ENCODE peak calls at places on chromosomes 3 and 15, in six cellular contexts. One of them, this sample, is unnamed.

GRCh38 chr15:67520276-67520975 is 505 bp upstream of the C15orf61 start:
- DNase-seq in HT-29: no peak
- DNase-seq in activated CD4-positive, alpha-beta T cell treated with anti-CD3 and anti-CD28 coated beads, Interleukin-2, amount 10 ng/mL, durations not matched to agents 7 days and 5 days: no peak
- DNase-seq in tibial artery: no peak
- DNase-seq in NCI-H2029: no peak
- DNase-seq in SHP77 treated with DMSO at 0.1 percent for 48 hours: no peak
- DNase-seq in this sample: no peak

GRCh38 chr3:58299839-58300516 is 6.1 kb upstream of the RPP14 start:
- DNase-seq in HT-29: peak
- DNase-seq in activated CD4-positive, alpha-beta T cell treated with anti-CD3 and anti-CD28 coated beads, Interleukin-2, amount 10 ng/mL, durations not matched to agents 7 days and 5 days: no peak
- DNase-seq in tibial artery: no peak
- DNase-seq in NCI-H2029: no peak
- DNase-seq in SHP77 treated with DMSO at 0.1 percent for 48 hours: no peak
- DNase-seq in this sample: no peak

GRCh38 chr15:91306155-91306554 is 206.1 kb downstream of the SV2B start:
- DNase-seq in HT-29: no peak
- DNase-seq in activated CD4-positive, alpha-beta T cell treated with anti-CD3 and anti-CD28 coated beads, Interleukin-2, amount 10 ng/mL, durations not matched to agents 7 days and 5 days: no peak
- DNase-seq in tibial artery: no peak
- DNase-seq in NCI-H2029: no peak
- DNase-seq in SHP77 treated with DMSO at 0.1 percent for 48 hours: no peak
- DNase-seq in this sample: no peak

GRCh38 chr15:47968593-47968992 is 152.2 kb upstream of the SLC24A5 start:
- DNase-seq in HT-29: no peak
- DNase-seq in activated CD4-positive, alpha-beta T cell treated with anti-CD3 and anti-CD28 coated beads, Interleukin-2, amount 10 ng/mL, durations not matched to agents 7 days and 5 days: no peak
- DNase-seq in tibial artery: no peak
- DNase-seq in NCI-H2029: no peak
- DNase-seq in SHP77 treated with DMSO at 0.1 percent for 48 hours: no peak
- DNase-seq in this sample: no peak

GRCh38 chr3:115336836-115337235 is 189.7 kb upstream of the ZBTB20 start:
- DNase-seq in HT-29: no peak
- DNase-seq in activated CD4-positive, alpha-beta T cell treated with anti-CD3 and anti-CD28 coated beads, Interleukin-2, amount 10 ng/mL, durations not matched to agents 7 days and 5 days: no peak
- DNase-seq in tibial artery: no peak
- DNase-seq in NCI-H2029: no peak
- DNase-seq in SHP77 treated with DMSO at 0.1 percent for 48 hours: no peak
- DNase-seq in this sample: no peak

GRCh38 chr3:14885307-14885706 is 62.1 kb upstream of the NR2C2 start:
- DNase-seq in HT-29: no peak
- DNase-seq in activated CD4-positive, alpha-beta T cell treated with anti-CD3 and anti-CD28 coated beads, Interleukin-2, amount 10 ng/mL, durations not matched to agents 7 days and 5 days: peak
- DNase-seq in tibial artery: no peak
- DNase-seq in NCI-H2029: no peak
- DNase-seq in SHP77 treated with DMSO at 0.1 percent for 48 hours: no peak
- DNase-seq in this sample: peak

GRCh38 chr15:67114846-67115521 is 49.6 kb downstream of the SMAD3 start:
- DNase-seq in HT-29: no peak
- DNase-seq in activated CD4-positive, alpha-beta T cell treated with anti-CD3 and anti-CD28 coated beads, Interleukin-2, amount 10 ng/mL, durations not matched to agents 7 days and 5 days: no peak
- DNase-seq in tibial artery: peak
- DNase-seq in NCI-H2029: no peak
- DNase-seq in SHP77 treated with DMSO at 0.1 percent for 48 hours: no peak
- DNase-seq in this sample: no peak

GRCh38 chr15:77599899-77600298 is 32.8 kb downstream of the LINGO1 start:
- DNase-seq in HT-29: peak
- DNase-seq in activated CD4-positive, alpha-beta T cell treated with anti-CD3 and anti-CD28 coated beads, Interleukin-2, amount 10 ng/mL, durations not matched to agents 7 days and 5 days: no peak
- DNase-seq in tibial artery: no peak
- DNase-seq in NCI-H2029: peak
- DNase-seq in SHP77 treated with DMSO at 0.1 percent for 48 hours: peak
- DNase-seq in this sample: no peak

GRCh38 chr15:31392761-31393401 is 66.2 kb downstream of the KLF13 start:
- DNase-seq in HT-29: no peak
- DNase-seq in activated CD4-positive, alpha-beta T cell treated with anti-CD3 and anti-CD28 coated beads, Interleukin-2, amount 10 ng/mL, durations not matched to agents 7 days and 5 days: peak
- DNase-seq in tibial artery: no peak
- DNase-seq in NCI-H2029: no peak
- DNase-seq in SHP77 treated with DMSO at 0.1 percent for 48 hours: no peak
- DNase-seq in this sample: no peak